ENCODE peak calls at places on chromosome 19, in eight cellular contexts. One of them, this sample, is unnamed.
A peak's percentile ranks its signal among the peaks of the same experiment; 100 is the strongest.

GRCh38 chr19:43423779-43424178 is 9.1 kb downstream of the TEX101 start:
- DNase-seq in stomach: no peak
- DNase-seq in upper lobe of left lung: no peak
- DNase-seq in HL-60: no peak
- DNase-seq in H1: no peak
- DNase-seq in GM23338: no peak
- DNase-seq in HCT116: no peak
- DNase-seq in GM12878: no peak
- DNase-seq in this sample: no peak

GRCh38 chr19:38557205-38557799 is 60.5 kb downstream of the MAP4K1 start:
- DNase-seq in stomach: peak; percentile 29
- DNase-seq in upper lobe of left lung: no peak
- DNase-seq in HL-60: peak; percentile 82
- DNase-seq in H1: no peak
- DNase-seq in GM23338: no peak
- DNase-seq in HCT116: no peak
- DNase-seq in GM12878: peak; percentile 85
- DNase-seq in this sample: no peak

GRCh38 chr19:44765949-44766335 is 11.7 kb upstream of the CBLC start:
- DNase-seq in stomach: no peak
- DNase-seq in upper lobe of left lung: no peak
- DNase-seq in HL-60: no peak
- DNase-seq in H1: no peak
- DNase-seq in GM23338: no peak
- DNase-seq in HCT116: no peak
- DNase-seq in GM12878: no peak
- DNase-seq in this sample: no peak

GRCh38 chr19:21571316-21571715 is 65.9 kb downstream of the ZNF429 start:
- DNase-seq in stomach: no peak
- DNase-seq in upper lobe of left lung: no peak
- DNase-seq in HL-60: no peak
- DNase-seq in H1: no peak
- DNase-seq in GM23338: no peak
- DNase-seq in HCT116: no peak
- DNase-seq in GM12878: no peak
- DNase-seq in this sample: no peak

GRCh38 chr19:54339646-54340358 is 840 bp upstream of the LILRA4 start:
- DNase-seq in stomach: no peak
- DNase-seq in upper lobe of left lung: peak; percentile 45
- DNase-seq in HL-60: peak; percentile 80
- DNase-seq in H1: no peak
- DNase-seq in GM23338: no peak
- DNase-seq in HCT116: no peak
- DNase-seq in GM12878: no peak
- DNase-seq in this sample: no peak

GRCh38 chr19:29479941-29480340 is 45.9 kb upstream of the VSTM2B start:
- DNase-seq in stomach: no peak
- DNase-seq in upper lobe of left lung: no peak
- DNase-seq in HL-60: no peak
- DNase-seq in H1: peak; percentile 32
- DNase-seq in GM23338: no peak
- DNase-seq in HCT116: no peak
- DNase-seq in GM12878: no peak
- DNase-seq in this sample: no peak

GRCh38 chr19:14515501-14516047 is 2.6 kb downstream of the DNAJB1 start:
- DNase-seq in stomach: no peak
- DNase-seq in upper lobe of left lung: no peak
- DNase-seq in HL-60: no peak
- DNase-seq in H1: no peak
- DNase-seq in GM23338: no peak
- DNase-seq in HCT116: no peak
- DNase-seq in GM12878: no peak
- DNase-seq in this sample: no peak

GRCh38 chr19:49835562-49835961 is 15.4 kb upstream of the PTOV1 start:
- DNase-seq in stomach: no peak
- DNase-seq in upper lobe of left lung: no peak
- DNase-seq in HL-60: no peak
- DNase-seq in H1: no peak
- DNase-seq in GM23338: no peak
- DNase-seq in HCT116: no peak
- DNase-seq in GM12878: no peak
- DNase-seq in this sample: no peak

GRCh38 chr19:6023085-6023682 is 45.2 kb upstream of the RANBP3 start:
- DNase-seq in stomach: no peak
- DNase-seq in upper lobe of left lung: no peak
- DNase-seq in HL-60: peak; percentile 14
- DNase-seq in H1: no peak
- DNase-seq in GM23338: no peak
- DNase-seq in HCT116: no peak
- DNase-seq in GM12878: no peak
- DNase-seq in this sample: no peak

GRCh38 chr19:43664008-43664407 is 6.0 kb downstream of the PLAUR start:
- DNase-seq in stomach: no peak
- DNase-seq in upper lobe of left lung: peak; percentile 38
- DNase-seq in HL-60: peak; percentile 59
- DNase-seq in H1: no peak
- DNase-seq in GM23338: no peak
- DNase-seq in HCT116: no peak
- DNase-seq in GM12878: peak; percentile 35
- DNase-seq in this sample: no peak

GRCh38 chr19:17931532-17932191 is 1.2 kb upstream of the CCDC124 start:
- DNase-seq in stomach: no peak
- DNase-seq in upper lobe of left lung: no peak
- DNase-seq in HL-60: no peak
- DNase-seq in H1: peak; percentile 75
- DNase-seq in GM23338: peak; percentile 94
- DNase-seq in HCT116: no peak
- DNase-seq in GM12878: no peak
- DNase-seq in this sample: no peak

GRCh38 chr19:11019262-11019661 is 58.4 kb downstream of the SMARCA4 start:
- DNase-seq in stomach: no peak
- DNase-seq in upper lobe of left lung: no peak
- DNase-seq in HL-60: no peak
- DNase-seq in H1: no peak
- DNase-seq in GM23338: no peak
- DNase-seq in HCT116: no peak
- DNase-seq in GM12878: no peak
- DNase-seq in this sample: no peak

GRCh38 chr19:23817519-23817918 is 58.8 kb upstream of the ZNF681 start:
- DNase-seq in stomach: peak; percentile 31
- DNase-seq in upper lobe of left lung: peak; percentile 27
- DNase-seq in HL-60: peak; percentile 28
- DNase-seq in H1: peak; percentile 46
- DNase-seq in GM23338: peak; percentile 84
- DNase-seq in HCT116: peak; percentile 4
- DNase-seq in GM12878: no peak
- DNase-seq in this sample: no peak

GRCh38 chr19:47447470-47448359 is 24.0 kb downstream of the SLC8A2 start:
- DNase-seq in stomach: peak; percentile 28
- DNase-seq in upper lobe of left lung: peak; percentile 31
- DNase-seq in HL-60: peak; percentile 14
- DNase-seq in H1: peak; percentile 100
- DNase-seq in GM23338: peak; percentile 99
- DNase-seq in HCT116: peak; percentile 85
- DNase-seq in GM12878: no peak
- DNase-seq in this sample: no peak

GRCh38 chr19:2436384-2436783 is 9.0 kb upstream of the TIMM13 start:
- DNase-seq in stomach: no peak
- DNase-seq in upper lobe of left lung: no peak
- DNase-seq in HL-60: no peak
- DNase-seq in H1: no peak
- DNase-seq in GM23338: no peak
- DNase-seq in HCT116: no peak
- DNase-seq in GM12878: no peak
- DNase-seq in this sample: no peak

GRCh38 chr19:58554494-58555368 is at the start of gene CHMP2A:
- DNase-seq in stomach: peak; percentile 99
- DNase-seq in upper lobe of left lung: peak; percentile 98
- DNase-seq in HL-60: peak; percentile 98
- DNase-seq in H1: peak; percentile 99
- DNase-seq in GM23338: peak; percentile 99
- DNase-seq in HCT116: peak; percentile 93
- DNase-seq in GM12878: peak; percentile 85
- DNase-seq in this sample: peak; percentile 97

GRCh38 chr19:56112313-56112709 is 8.8 kb downstream of the ZNF787 start:
- DNase-seq in stomach: no peak
- DNase-seq in upper lobe of left lung: no peak
- DNase-seq in HL-60: no peak
- DNase-seq in H1: no peak
- DNase-seq in GM23338: no peak
- DNase-seq in HCT116: no peak
- DNase-seq in GM12878: no peak
- DNase-seq in this sample: no peak

GRCh38 chr19:29483641-29483920 is 42.2 kb upstream of the VSTM2B start:
- DNase-seq in stomach: no peak
- DNase-seq in upper lobe of left lung: no peak
- DNase-seq in HL-60: no peak
- DNase-seq in H1: no peak
- DNase-seq in GM23338: no peak
- DNase-seq in HCT116: no peak
- DNase-seq in GM12878: no peak
- DNase-seq in this sample: no peak

GRCh38 chr19:40006273-40006691 is 9.4 kb downstream of the ZNF546 start:
- DNase-seq in stomach: no peak
- DNase-seq in upper lobe of left lung: no peak
- DNase-seq in HL-60: no peak
- DNase-seq in H1: no peak
- DNase-seq in GM23338: no peak
- DNase-seq in HCT116: no peak
- DNase-seq in GM12878: no peak
- DNase-seq in this sample: no peak

DNA sequence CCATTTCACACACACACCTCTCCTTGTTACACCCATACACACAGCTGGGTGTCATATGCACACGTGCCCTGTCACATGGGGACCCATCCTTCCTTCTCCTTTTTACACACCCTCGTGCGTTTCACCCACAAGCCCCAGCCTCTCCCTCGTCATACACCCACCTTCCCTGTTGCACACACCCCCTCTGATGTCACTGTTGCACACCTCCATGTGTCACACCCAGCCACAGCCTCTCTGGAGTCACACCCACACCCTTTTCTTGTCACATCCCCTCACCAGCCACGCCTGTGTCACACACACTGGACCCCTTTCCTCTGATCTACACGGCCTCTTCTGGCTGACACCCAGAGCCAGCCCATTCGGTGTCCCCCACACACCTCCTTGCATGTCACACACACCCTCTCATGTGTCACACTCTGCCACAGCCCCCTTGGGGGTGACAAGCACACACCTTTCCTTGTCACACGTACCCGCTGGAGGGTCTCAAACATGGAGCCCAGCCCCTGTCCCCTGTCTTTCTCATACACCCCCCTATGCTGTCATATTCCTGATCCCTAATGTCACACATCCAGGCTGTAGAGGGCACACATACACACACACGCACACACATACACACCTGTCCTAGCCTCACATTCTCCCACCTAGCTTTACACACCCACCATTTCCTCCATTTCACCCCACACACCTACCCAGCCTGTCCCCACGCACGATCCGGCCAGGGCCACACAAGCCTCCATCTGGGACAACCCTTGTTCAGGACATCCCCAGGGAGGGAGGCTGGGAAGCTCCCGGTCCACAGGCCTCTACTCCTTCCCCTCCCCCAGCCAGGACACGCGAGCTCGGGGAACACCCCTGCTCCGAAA is 1.4 kb downstream of the NOVA2 start:
- DNase-seq in stomach: no peak
- DNase-seq in upper lobe of left lung: peak; percentile 28
- DNase-seq in HL-60: peak; percentile 27
- DNase-seq in H1: peak; percentile 56
- DNase-seq in GM23338: no peak
- DNase-seq in HCT116: no peak
- DNase-seq in GM12878: no peak
- DNase-seq in this sample: no peak
- TF ChIP-seq POLR2AphosphoS5 in stomach: no peak
- TF ChIP-seq POLR2AphosphoS5 in upper lobe of left lung: peak; percentile 63
- TF ChIP-seq POLR2AphosphoS5 in HL-60: no peak
- TF ChIP-seq POLR2AphosphoS5 in H1: no peak
- TF ChIP-seq POLR2AphosphoS5 in GM23338: no peak
- TF ChIP-seq POLR2AphosphoS5 in HCT116: no peak
- TF ChIP-seq POLR2AphosphoS5 in GM12878: no peak
- TF ChIP-seq POLR2AphosphoS5 in this sample: no peak

DNA sequence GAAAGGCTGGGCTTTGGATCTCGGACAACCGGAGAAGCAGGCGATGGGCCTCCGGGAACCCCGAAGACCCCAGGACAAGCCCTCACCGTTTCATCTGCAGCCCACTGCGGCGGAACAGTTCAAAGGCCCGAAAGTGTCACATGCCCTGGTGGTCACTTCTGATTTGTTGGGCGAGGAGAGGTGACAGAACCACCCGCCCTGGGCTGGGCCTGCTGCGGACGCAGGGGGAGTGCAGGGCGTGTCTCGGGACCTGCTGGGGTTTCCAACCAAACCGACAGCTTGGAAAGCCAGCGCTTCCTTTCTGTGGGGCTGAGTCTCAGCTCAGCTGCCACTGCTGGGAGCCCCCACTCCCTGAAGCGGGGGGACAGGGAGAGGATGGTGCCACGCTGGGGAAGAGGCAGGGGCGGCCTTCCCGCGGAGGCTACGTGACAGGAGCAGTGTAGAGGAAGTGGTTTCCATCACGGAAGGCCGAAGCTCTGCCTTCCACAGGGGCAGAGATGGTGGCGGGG is 22.8 kb upstream of the ZBTB7A start:
- DNase-seq in stomach: no peak
- DNase-seq in upper lobe of left lung: peak; percentile 71
- DNase-seq in HL-60: peak; percentile 76
- DNase-seq in H1: no peak
- DNase-seq in GM23338: peak; percentile 36
- DNase-seq in HCT116: no peak
- DNase-seq in GM12878: no peak
- DNase-seq in this sample: peak; percentile 27
- TF ChIP-seq POLR2AphosphoS5 in stomach: no peak
- TF ChIP-seq POLR2AphosphoS5 in upper lobe of left lung: no peak
- TF ChIP-seq POLR2AphosphoS5 in HL-60: peak; percentile 84
- TF ChIP-seq POLR2AphosphoS5 in H1: no peak
- TF ChIP-seq POLR2AphosphoS5 in GM23338: no peak
- TF ChIP-seq POLR2AphosphoS5 in HCT116: no peak
- TF ChIP-seq POLR2AphosphoS5 in GM12878: no peak
- TF ChIP-seq POLR2AphosphoS5 in this sample: no peak

DNA sequence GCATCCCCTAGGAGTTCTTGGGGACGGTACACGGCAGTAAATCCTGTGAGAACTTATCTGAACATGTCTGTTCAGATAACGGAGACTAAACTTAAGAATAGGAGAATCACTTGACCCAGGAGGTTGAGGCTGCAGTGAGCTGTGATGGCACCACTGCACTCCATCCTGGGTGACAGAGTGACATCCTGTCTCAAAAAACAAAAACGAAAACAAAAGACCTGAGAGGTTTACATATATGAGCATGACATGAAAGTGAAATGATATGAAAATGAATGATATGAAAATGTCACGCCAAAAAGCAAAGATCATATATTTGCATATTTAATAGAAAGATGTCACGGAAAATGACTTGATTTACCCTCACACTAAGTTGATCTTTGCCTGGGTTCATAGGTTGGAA is 5.8 kb downstream of the ZNF175 start:
- DNase-seq in stomach: no peak
- DNase-seq in upper lobe of left lung: no peak
- DNase-seq in HL-60: no peak
- DNase-seq in H1: no peak
- DNase-seq in GM23338: no peak
- DNase-seq in HCT116: no peak
- DNase-seq in GM12878: no peak
- DNase-seq in this sample: no peak
- TF ChIP-seq POLR2AphosphoS5 in stomach: no peak
- TF ChIP-seq POLR2AphosphoS5 in upper lobe of left lung: no peak
- TF ChIP-seq POLR2AphosphoS5 in HL-60: no peak
- TF ChIP-seq POLR2AphosphoS5 in H1: no peak
- TF ChIP-seq POLR2AphosphoS5 in GM23338: no peak
- TF ChIP-seq POLR2AphosphoS5 in HCT116: no peak
- TF ChIP-seq POLR2AphosphoS5 in GM12878: no peak
- TF ChIP-seq POLR2AphosphoS5 in this sample: no peak

GRCh38 chr19:7360393-7360984 is 11.8 kb downstream of the ARHGEF18 start:
- DNase-seq in stomach: no peak
- DNase-seq in upper lobe of left lung: no peak
- DNase-seq in HL-60: no peak
- DNase-seq in H1: no peak
- DNase-seq in GM23338: no peak
- DNase-seq in HCT116: no peak
- DNase-seq in GM12878: no peak
- DNase-seq in this sample: no peak
- TF ChIP-seq POLR2AphosphoS5 in stomach: no peak
- TF ChIP-seq POLR2AphosphoS5 in upper lobe of left lung: no peak
- TF ChIP-seq POLR2AphosphoS5 in HL-60: no peak
- TF ChIP-seq POLR2AphosphoS5 in H1: no peak
- TF ChIP-seq POLR2AphosphoS5 in GM23338: no peak
- TF ChIP-seq POLR2AphosphoS5 in HCT116: no peak
- TF ChIP-seq POLR2AphosphoS5 in GM12878: no peak
- TF ChIP-seq POLR2AphosphoS5 in this sample: no peak